ENCODE peak calls at places on chromosomes 11 and 22, in seven cellular contexts. P, D, F, V, K, C and H are unnamed samples.

GRCh38 chr11:76770642-76771445 is 12.3 kb upstream of the TSKU start:
- ATAC-seq in P (no peak), D (no peak), F (peak), V (no peak), K (no peak), C (peak), H (peak)

GRCh38 chr11:72776844-72777754 is 16.7 kb downstream of the STARD10 start:
- ATAC-seq in P (no peak), D (no peak), F (no peak), V (no peak), K (no peak), C (no peak), H (no peak)

GRCh38 chr11:101555366-101555765 is 28.4 kb downstream of the TRPC6 start:
- ATAC-seq in P (no peak), D (no peak), F (no peak), V (no peak), K (no peak), C (no peak), H (no peak)

GRCh38 chr11:13256216-13256615 is 21.4 kb upstream of the BMAL1 start:
- ATAC-seq in P (no peak), D (no peak), F (no peak), V (no peak), K (no peak), C (no peak), H (no peak)

GRCh38 chr11:43868852-43869567 is 11.6 kb upstream of the ALKBH3 start:
- ATAC-seq in P (peak), D (peak), F (peak), V (peak), K (peak), C (peak), H (no peak)

GRCh38 chr11:34065505-34066203 is 14.1 kb downstream of the CAPRIN1 start:
- ATAC-seq in P (peak), D (peak), F (peak), V (peak), K (peak), C (peak), H (no peak)

GRCh38 chr22:39592104-39593060 is 21.8 kb downstream of the CACNA1I start:
- ATAC-seq in P (no peak), D (no peak), F (no peak), V (no peak), K (no peak), C (no peak), H (no peak)

GRCh38 chr11:8934735-8935478 is 2.2 kb upstream of the C11orf16 start:
- ATAC-seq in P (peak), D (no peak), F (no peak), V (no peak), K (no peak), C (no peak), H (no peak)

GRCh38 chr22:29275819-29276565 is 7.9 kb downstream of the EWSR1 start:
- ATAC-seq in P (no peak), D (no peak), F (no peak), V (no peak), K (no peak), C (no peak), H (no peak)

GRCh38 chr11:27331984-27332383 is 31.0 kb downstream of the CCDC34 start:
- ATAC-seq in P (no peak), D (no peak), F (no peak), V (no peak), K (no peak), C (no peak), H (no peak)

GRCh38 chr22:22737590-22737989 is 93.2 kb downstream of the GGTLC2 start:
- ATAC-seq in P (no peak), D (no peak), F (peak), V (no peak), K (no peak), C (no peak), H (no peak)

GRCh38 chr22:40654522-40655167 is 18.1 kb upstream of the MRTFA start:
- ATAC-seq in P (no peak), D (no peak), F (no peak), V (no peak), K (no peak), C (no peak), H (no peak)

GRCh38 chr11:19525276-19525675 is 187.4 kb upstream of the NAV2 start:
- ATAC-seq in P (no peak), D (no peak), F (no peak), V (no peak), K (no peak), C (no peak), H (no peak)

GRCh38 chr22:33811208-33811607 is 109.1 kb downstream of the LARGE1 start:
- ATAC-seq in P (no peak), D (no peak), F (no peak), V (no peak), K (no peak), C (no peak), H (peak)

GRCh38 chr11:67344264-67344663 is 9.1 kb downstream of the POLD4 start:
- ATAC-seq in P (peak), D (peak), F (peak), V (peak), K (peak), C (peak), H (no peak)

GRCh38 chr11:440065-441042 is 1.5 kb downstream of the ANO9 start:
- ATAC-seq in P (no peak), D (no peak), F (no peak), V (no peak), K (no peak), C (no peak), H (no peak)

GRCh38 chr22:41504397-41504796 is 35.5 kb downstream of the ACO2 start:
- ATAC-seq in P (no peak), D (no peak), F (no peak), V (no peak), K (no peak), C (no peak), H (peak)

GRCh38 chr11:73185680-73186293 is 32.3 kb upstream of the P2RY2 start:
- ATAC-seq in P (no peak), D (no peak), F (no peak), V (no peak), K (no peak), C (no peak), H (peak)

GRCh38 chr22:32413715-32414114 is 1.7 kb upstream of the RTCB start:
- ATAC-seq in P (no peak), D (no peak), F (no peak), V (no peak), K (no peak), C (no peak), H (no peak)

GRCh38 chr11:46351606-46352005 is 4.3 kb downstream of the DGKZ start:
- ATAC-seq in P (no peak), D (no peak), F (no peak), V (no peak), K (no peak), C (no peak), H (no peak)

GRCh38 chr22:22598144-22598543 is 39.1 kb upstream of the PRAME start:
- ATAC-seq in P (no peak), D (no peak), F (no peak), V (no peak), K (no peak), C (no peak), H (no peak)

GRCh38 chr11:57460756-57461749 is 725 bp downstream of the RTN4RL2 start:
- ATAC-seq in P (no peak), D (no peak), F (no peak), V (no peak), K (no peak), C (no peak), H (no peak)

GRCh38 chr11:100863080-100863581 is 176.0 kb downstream of the ARHGAP42 start:
- ATAC-seq in P (no peak), D (no peak), F (no peak), V (no peak), K (no peak), C (no peak), H (no peak)

GRCh38 chr11:35282226-35282882 is 137.0 kb downstream of the SLC1A2 start:
- ATAC-seq in P (peak), D (no peak), F (peak), V (peak), K (peak), C (peak), H (peak)